ENCODE peak calls at places on chromosomes 6 and 20, in five cellular contexts. G, A, N, T and O are unnamed samples.

GRCh38 chr6:1082040-1082935 is 229.6 kb upstream of the FOXQ1 start:
- DNase-seq in G (no peak), A (no peak), N (peak), T (no peak), O (no peak)

GRCh38 chr6:75205776-75206334 is at the start of gene COL12A1:
- DNase-seq in G (no peak), A (no peak), N (peak), T (no peak), O (no peak)

GRCh38 chr20:50551288-50551687 is 41.1 kb downstream of the PTPN1 start:
- DNase-seq in G (no peak), A (no peak), N (no peak), T (no peak), O (no peak)

GRCh38 chr20:32880635-32881034 is 21.9 kb downstream of the EFCAB8 start:
- DNase-seq in G (no peak), A (no peak), N (no peak), T (no peak), O (no peak)

GRCh38 chr6:38319259-38320255 is 320.2 kb downstream of the BTBD9 start:
- DNase-seq in G (peak), A (no peak), N (no peak), T (no peak), O (no peak)

GRCh38 chr20:46601603-46602122 is 49.6 kb downstream of the SLC13A3 start:
- DNase-seq in G (no peak), A (no peak), N (no peak), T (no peak), O (no peak)

GRCh38 chr20:51528263-51529026 is 14.1 kb downstream of the NFATC2 start:
- DNase-seq in G (peak), A (no peak), N (no peak), T (no peak), O (peak)

GRCh38 chr6:138161434-138162103 is at the start of gene ARFGEF3:
- DNase-seq in G (peak), A (peak), N (peak), T (no peak), O (no peak)

GRCh38 chr20:17629025-17629424 is 53.0 kb downstream of the RRBP1 start:
- DNase-seq in G (no peak), A (no peak), N (no peak), T (no peak), O (no peak)

GRCh38 chr6:165135889-165136288 is 173.5 kb downstream of the C6orf118 start:
- DNase-seq in G (no peak), A (no peak), N (no peak), T (no peak), O (no peak)

GRCh38 chr6:36848658-36849441 is 9.6 kb upstream of the CPNE5 start:
- DNase-seq in G (no peak), A (peak), N (peak), T (no peak), O (no peak)

GRCh38 chr20:21520702-21521595 is 7.1 kb upstream of the NKX2-2 start:
- DNase-seq in G (no peak), A (no peak), N (peak), T (no peak), O (no peak)

GRCh38 chr6:81623106-81623834 is 129.2 kb downstream of the TENT5A start:
- DNase-seq in G (no peak), A (no peak), N (no peak), T (no peak), O (no peak)

GRCh38 chr6:96886519-96886918 is 11.2 kb downstream of the NDUFAF4 start:
- DNase-seq in G (no peak), A (no peak), N (no peak), T (no peak), O (no peak)

GRCh38 chr20:25090492-25091429 is 8.8 kb upstream of the VSX1 start:
- DNase-seq in G (peak), A (no peak), N (no peak), T (no peak), O (peak)

GRCh38 chr20:33181482-33182093 is 13.6 kb downstream of the BPIFA2 start:
- DNase-seq in G (no peak), A (no peak), N (no peak), T (no peak), O (no peak)

GRCh38 chr6:42961020-42961470 is 491 bp downstream of the GNMT start:
- DNase-seq in G (no peak), A (peak), N (no peak), T (no peak), O (no peak)

GRCh38 chr6:8556370-8557018 is 121.1 kb upstream of the SLC35B3 start:
- DNase-seq in G (no peak), A (peak), N (peak), T (no peak), O (no peak)

GRCh38 chr20:11917663-11918062 is at the start of gene BTBD3:
- DNase-seq in G (no peak), A (no peak), N (peak), T (no peak), O (no peak)

GRCh38 chr6:117558818-117559217 is 43.5 kb downstream of the GOPC start:
- DNase-seq in G (no peak), A (no peak), N (no peak), T (no peak), O (no peak)

GRCh38 chr6:36621371-36621855 is 27.3 kb downstream of the SRSF3 start:
- DNase-seq in G (no peak), A (no peak), N (no peak), T (no peak), O (no peak)

GRCh38 chr6:116100419-116101297 is at the start of gene NT5DC1:
- DNase-seq in G (peak), A (peak), N (peak), T (peak), O (peak)

GRCh38 chr6:118812972-118813371 is 81.0 kb upstream of the ASF1A start:
- DNase-seq in G (no peak), A (no peak), N (no peak), T (no peak), O (no peak)

GRCh38 chr6:13914346-13914745 is 10.4 kb upstream of the RNF182 start:
- DNase-seq in G (no peak), A (no peak), N (no peak), T (no peak), O (no peak)

GRCh38 chr6:150169609-150170008 is 26.8 kb downstream of the PPP1R14C start:
- DNase-seq in G (peak), A (no peak), N (no peak), T (no peak), O (no peak)

GRCh38 chr6:160992323-160993314 is 1.1 kb downstream of the MAP3K4 start:
- DNase-seq in G (peak), A (peak), N (peak), T (no peak), O (peak)

GRCh38 chr20:38726849-38727601 is 2.7 kb downstream of the SLC32A1 start:
- DNase-seq in G (peak), A (peak), N (peak), T (peak), O (peak)